ENCODE peak calls at places on chromosomes 7 and 10, in seven cellular contexts. D is CD8-positive, alpha-beta T cell; I is SJSA1; E is CD4-positive, alpha-beta T cell; P is A549; X is cardiac muscle cell; H is CD4-positive, alpha-beta memory T cell. W is an unnamed sample.

GRCh38 chr10:84065764-84066163 is 73.5 kb upstream of the GHITM start:
- DNase-seq in D (no peak), I (no peak), E (no peak), P (no peak), X (no peak), H (no peak), W (no peak)

GRCh38 chr7:111841596-111842209 is 279.4 kb upstream of the IMMP2L start:
- DNase-seq in D (no peak), I (no peak), E (no peak), P (no peak), X (no peak), H (no peak), W (no peak)

GRCh38 chr10:97388152-97388551 is 13.0 kb downstream of the RRP12 start:
- DNase-seq in D (no peak), I (no peak), E (no peak), P (no peak), X (no peak), H (no peak), W (no peak)

GRCh38 chr10:59894114-59894513 is 12.2 kb downstream of the CCDC6 start:
- DNase-seq in D (no peak), I (no peak), E (no peak), P (no peak), X (peak), H (no peak), W (no peak)

GRCh38 chr7:132080967-132081668 is 495.2 kb downstream of the PLXNA4 start:
- DNase-seq in D (no peak), I (no peak), E (no peak), P (no peak), X (peak), H (no peak), W (no peak)

GRCh38 chr10:49562893-49563292 is 24.0 kb upstream of the ERCC6 start:
- DNase-seq in D (no peak), I (no peak), E (no peak), P (no peak), X (peak), H (no peak), W (no peak)

GRCh38 chr10:23344251-23344841 is at the start of gene C10orf67:
- DNase-seq in D (no peak), I (no peak), E (no peak), P (peak), X (peak), H (peak), W (peak)

GRCh38 chr7:2038876-2039728 is 193.6 kb downstream of the MAD1L1 start:
- DNase-seq in D (no peak), I (no peak), E (no peak), P (no peak), X (peak), H (no peak), W (no peak)

GRCh38 chr10:97715259-97715874 is 1.8 kb downstream of the MARVELD1 start:
- DNase-seq in D (no peak), I (no peak), E (no peak), P (no peak), X (no peak), H (no peak), W (no peak)

GRCh38 chr10:23818484-23818883 is 379.6 kb downstream of the OTUD1 start:
- DNase-seq in D (no peak), I (no peak), E (no peak), P (no peak), X (no peak), H (no peak), W (no peak)

GRCh38 chr7:4058158-4058557 is 623.9 kb upstream of the FOXK1 start:
- DNase-seq in D (no peak), I (no peak), E (no peak), P (no peak), X (no peak), H (no peak), W (no peak)

GRCh38 chr7:16067695-16068094 is 353.6 kb downstream of the CRPPA start:
- DNase-seq in D (no peak), I (no peak), E (no peak), P (no peak), X (no peak), H (no peak), W (no peak)

GRCh38 chr7:22137466-22137865 is 191.8 kb upstream of the CDCA7L start:
- DNase-seq in D (no peak), I (no peak), E (no peak), P (no peak), X (no peak), H (no peak), W (no peak)

GRCh38 chr10:88385601-88386203 is 197.4 kb downstream of the RNLS start:
- DNase-seq in D (peak), I (no peak), E (peak), P (peak), X (no peak), H (peak), W (no peak)

GRCh38 chr7:2115739-2116065 is 117.0 kb downstream of the MAD1L1 start:
- DNase-seq in D (no peak), I (no peak), E (no peak), P (no peak), X (no peak), H (no peak), W (no peak)

GRCh38 chr7:150586778-150587152 is 19.6 kb downstream of the GIMAP4 start:
- DNase-seq in D (no peak), I (no peak), E (no peak), P (no peak), X (no peak), H (no peak), W (no peak)

GRCh38 chr7:159197066-159197975 is 52.7 kb upstream of the VIPR2 start:
- DNase-seq in D (no peak), I (no peak), E (no peak), P (no peak), X (no peak), H (peak), W (no peak)

GRCh38 chr10:96998329-96998888 is 166.3 kb downstream of the LCOR start:
- DNase-seq in D (no peak), I (no peak), E (no peak), P (no peak), X (peak), H (no peak), W (no peak)

GRCh38 chr7:39271386-39271785 is 293.7 kb downstream of the POU6F2 start:
- DNase-seq in D (no peak), I (no peak), E (no peak), P (no peak), X (peak), H (no peak), W (peak)

GRCh38 chr7:24024276-24024675 is 259.7 kb upstream of the NPY start:
- DNase-seq in D (no peak), I (no peak), E (no peak), P (no peak), X (no peak), H (no peak), W (no peak)

GRCh38 chr10:30784896-30785605 is 155.5 kb upstream of the LYZL2 start:
- DNase-seq in D (peak), I (peak), E (peak), P (no peak), X (peak), H (peak), W (peak)

GRCh38 chr7:4791738-4792536 is 16.5 kb downstream of the AP5Z1 start:
- DNase-seq in D (peak), I (no peak), E (peak), P (no peak), X (peak), H (peak), W (peak)

GRCh38 chr7:55589905-55590304 is 17.6 kb upstream of the VOPP1 start:
- DNase-seq in D (no peak), I (no peak), E (no peak), P (peak), X (no peak), H (no peak), W (no peak)

GRCh38 chr7:93055543-93056107 is 62.2 kb downstream of the SAMD9 start:
- DNase-seq in D (no peak), I (no peak), E (no peak), P (peak), X (peak), H (peak), W (no peak)

GRCh38 chr10:54985732-54986131 is 184.7 kb upstream of the PCDH15 start:
- DNase-seq in D (no peak), I (no peak), E (no peak), P (no peak), X (no peak), H (no peak), W (no peak)

GRCh38 chr7:105345725-105346124 is 43.0 kb downstream of the SRPK2 start:
- DNase-seq in D (no peak), I (no peak), E (no peak), P (no peak), X (no peak), H (no peak), W (no peak)

GRCh38 chr7:65379318-65379717 is 5.7 kb downstream of the ZNF92 start:
- DNase-seq in D (no peak), I (no peak), E (no peak), P (no peak), X (peak), H (no peak), W (no peak)

GRCh38 chr7:50037106-50037505 is 55.9 kb downstream of the ZPBP start:
- DNase-seq in D (no peak), I (no peak), E (no peak), P (no peak), X (no peak), H (no peak), W (no peak)

GRCh38 chr7:107090452-107090851 is 45.9 kb downstream of the PRKAR2B start:
- DNase-seq in D (no peak), I (no peak), E (no peak), P (no peak), X (no peak), H (no peak), W (no peak)

GRCh38 chr7:116316838-116317612 is 106.7 kb downstream of the TES start:
- DNase-seq in D (no peak), I (peak), E (no peak), P (peak), X (peak), H (no peak), W (no peak)

GRCh38 chr7:45080265-45080957 is 8.4 kb downstream of the NACAD start:
- DNase-seq in D (no peak), I (no peak), E (no peak), P (no peak), X (peak), H (no peak), W (no peak)

GRCh38 chr10:12389154-12389734 is 39.9 kb downstream of the CAMK1D start:
- DNase-seq in D (no peak), I (no peak), E (no peak), P (no peak), X (no peak), H (no peak), W (no peak)

GRCh38 chr7:144384071-144384470 is 19.4 kb downstream of the NOBOX start:
- DNase-seq in D (no peak), I (no peak), E (no peak), P (peak), X (peak), H (no peak), W (no peak)

GRCh38 chr10:33291053-33291592 is 43.3 kb downstream of the NRP1 start:
- DNase-seq in D (no peak), I (peak), E (no peak), P (peak), X (peak), H (no peak), W (no peak)

DNA sequence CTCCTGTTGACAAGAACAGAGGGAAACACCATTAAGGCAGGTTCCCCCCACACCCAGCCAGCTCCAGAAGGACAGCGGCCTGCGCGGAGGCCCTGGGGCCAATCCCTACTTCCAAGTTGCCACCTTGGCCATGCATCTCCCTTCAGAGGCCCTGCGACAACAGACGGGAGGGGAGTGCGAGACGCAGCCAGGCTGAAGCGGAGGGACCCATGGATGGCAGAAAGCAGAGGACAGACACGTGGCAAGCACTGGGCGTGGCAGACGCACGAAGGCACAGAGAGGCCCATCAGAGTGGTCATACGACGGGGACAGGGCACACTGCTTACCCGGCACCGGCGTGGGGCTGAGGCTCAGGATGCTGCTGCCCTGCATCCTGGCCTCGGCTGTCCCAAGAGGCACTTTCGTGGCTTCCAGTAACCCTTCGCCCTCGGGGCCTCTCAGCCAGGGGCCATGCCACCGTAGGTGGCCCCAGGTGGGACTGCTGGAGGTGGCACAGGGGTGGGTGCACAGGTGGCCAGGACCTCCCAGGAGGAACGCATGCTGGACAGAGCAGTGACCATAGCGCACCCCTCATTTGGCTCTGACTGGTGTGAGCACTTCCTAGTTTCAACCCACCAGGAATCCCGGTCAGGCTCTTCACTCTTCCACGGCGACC is 11.4 kb downstream of the CXCL12 start:
- DNase-seq in D (no peak), I (no peak), E (no peak), P (no peak), X (no peak), H (no peak), W (no peak)
- H3K27ac ChIP-seq in D (no peak), I (no peak), E (no peak), P (no peak), X (no peak), H (no peak), W (no peak)

DNA sequence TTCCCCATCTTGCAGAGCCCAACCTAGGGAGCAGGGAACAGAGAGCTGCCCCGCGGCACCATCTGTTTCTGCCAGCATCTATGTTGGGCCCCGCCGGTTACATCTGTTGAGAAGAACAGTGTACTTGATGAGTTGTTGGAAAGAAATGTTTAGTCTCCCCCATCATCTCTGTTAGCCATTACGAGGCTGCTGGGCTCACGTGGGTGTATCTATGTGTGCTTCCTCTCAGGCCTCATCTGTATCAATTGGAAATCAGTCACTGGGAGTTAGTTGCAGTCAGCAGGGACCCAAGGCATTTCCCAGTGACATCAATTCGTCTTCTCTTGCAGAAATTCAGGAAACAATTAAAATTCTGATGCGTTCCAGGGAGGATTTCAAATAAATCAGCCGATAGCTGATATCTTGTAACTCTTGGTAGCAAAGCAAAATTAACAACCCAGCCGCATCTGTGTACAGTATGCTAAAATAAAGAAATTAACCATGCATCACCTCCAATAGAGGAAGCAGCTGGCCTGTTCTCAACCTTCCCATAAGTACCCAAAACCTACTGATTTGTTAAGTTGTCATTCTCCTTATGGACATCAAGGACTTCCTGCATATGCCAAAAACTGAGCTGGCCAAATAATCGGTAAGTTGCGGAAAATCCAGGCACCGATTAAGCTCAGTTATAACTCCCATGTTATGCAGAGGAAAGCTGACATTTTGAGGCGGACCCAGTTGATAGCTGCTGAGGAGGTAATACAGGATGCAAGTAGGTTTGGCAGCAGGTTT is 725.3 kb upstream of the GALNT17 start:
- DNase-seq in D (no peak), I (no peak), E (no peak), P (no peak), X (no peak), H (no peak), W (no peak)
- H3K27ac ChIP-seq in D (no peak), I (no peak), E (no peak), P (no peak), X (no peak), H (no peak), W (no peak)

DNA sequence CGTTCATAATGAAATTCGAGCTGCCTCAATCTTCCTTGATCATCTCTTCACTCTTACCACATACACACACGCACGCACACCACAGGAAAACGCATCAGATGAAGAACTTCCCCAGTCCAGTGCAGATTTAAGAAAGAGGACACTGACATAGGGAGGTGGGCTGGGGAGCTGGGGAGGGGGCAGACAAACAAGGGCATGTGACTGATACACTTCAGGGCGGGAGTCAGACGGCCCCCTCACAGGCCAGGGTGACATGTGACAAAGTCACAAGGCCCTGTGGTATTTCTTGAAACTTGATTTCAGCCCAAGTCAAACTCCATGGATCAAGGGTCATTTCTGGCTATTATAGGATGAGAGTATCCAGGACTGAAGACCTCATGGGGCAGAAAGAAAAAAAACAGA is 82.6 kb downstream of the KCNMA1 start:
- DNase-seq in D (no peak), I (no peak), E (no peak), P (no peak), X (no peak), H (no peak), W (no peak)
- H3K27ac ChIP-seq in D (no peak), I (no peak), E (no peak), P (peak), X (no peak), H (no peak), W (no peak)

GRCh38 chr10:108787932-108788331 is 1135.4 kb downstream of the XPNPEP1 start:
- DNase-seq in D (no peak), I (no peak), E (no peak), P (no peak), X (no peak), H (no peak), W (no peak)
- H3K27ac ChIP-seq in D (no peak), I (no peak), E (no peak), P (no peak), X (no peak), H (no peak), W (no peak)